ENCODE peak calls at places on chromosomes 12 and 14, in ten cellular contexts. M, T, U, D, O, N, F, V, H and E are unnamed samples. For H3K9me3, the result is how much of the 10 kb centered on the place peaks cover.

GRCh38 chr14:61560323-61560722 is 135.0 kb upstream of the HIF1A start:
- DNase-seq in M (no peak), T (no peak), U (peak), D (no peak), O (no peak), N (no peak), F (peak), V (peak), H (no peak), E (no peak)

GRCh38 chr14:53916239-53916638 is 40.4 kb downstream of the BMP4 start:
- DNase-seq in M (no peak), T (no peak), U (no peak), D (no peak), O (no peak), N (no peak), F (no peak), V (no peak), H (no peak), E (no peak)

GRCh38 chr14:20644520-20644919 is 3.0 kb upstream of the OR6S1 start:
- DNase-seq in M (no peak), T (no peak), U (no peak), D (no peak), O (no peak), N (no peak), F (no peak), V (no peak), H (no peak), E (no peak)

GRCh38 chr14:76917759-76918175 is 91.6 kb downstream of the LRRC74A start:
- DNase-seq in M (peak), T (peak), U (peak), D (peak), O (no peak), N (peak), F (no peak), V (no peak), H (no peak), E (no peak)

GRCh38 chr12:65430571-65431306 is 152.3 kb downstream of the MSRB3 start:
- DNase-seq in M (no peak), T (no peak), U (no peak), D (no peak), O (peak), N (peak), F (peak), V (peak), H (peak), E (no peak)

GRCh38 chr12:96501139-96501741 is 11.9 kb downstream of the CFAP54 start:
- DNase-seq in M (peak), T (no peak), U (peak), D (peak), O (peak), N (peak), F (peak), V (peak), H (peak), E (peak)

GRCh38 chr14:51479584-51480305 is 172.0 kb upstream of the FRMD6 start:
- DNase-seq in M (peak), T (no peak), U (no peak), D (no peak), O (no peak), N (peak), F (peak), V (no peak), H (peak), E (no peak)

GRCh38 chr12:30874455-30875313 is 51.9 kb upstream of the TSPAN11 start:
- DNase-seq in M (no peak), T (no peak), U (no peak), D (no peak), O (no peak), N (no peak), F (no peak), V (no peak), H (no peak), E (no peak)

GRCh38 chr12:69167648-69168165 is 71.7 kb upstream of the CPSF6 start:
- DNase-seq in M (no peak), T (no peak), U (no peak), D (no peak), O (no peak), N (no peak), F (no peak), V (no peak), H (no peak), E (no peak)

GRCh38 chr14:90715993-90716392 is 100.2 kb downstream of the TTC7B start:
- DNase-seq in M (no peak), T (no peak), U (no peak), D (no peak), O (no peak), N (no peak), F (peak), V (no peak), H (no peak), E (no peak)

GRCh38 chr12:14317362-14318146 is 47.9 kb upstream of the ATF7IP start:
- DNase-seq in M (no peak), T (no peak), U (no peak), D (no peak), O (no peak), N (peak), F (no peak), V (no peak), H (no peak), E (no peak)

GRCh38 chr12:77324763-77325468 is 259.5 kb upstream of the E2F7 start:
- DNase-seq in M (peak), T (peak), U (peak), D (peak), O (peak), N (peak), F (peak), V (peak), H (peak), E (peak)

GRCh38 chr12:95762123-95762785 is 28.3 kb downstream of the NTN4 start:
- DNase-seq in M (no peak), T (no peak), U (no peak), D (peak), O (no peak), N (no peak), F (no peak), V (no peak), H (peak), E (no peak)

GRCh38 chr14:96038558-96038919 is 623 bp upstream of the C14orf132 start:
- DNase-seq in M (no peak), T (no peak), U (no peak), D (no peak), O (peak), N (no peak), F (no peak), V (no peak), H (no peak), E (no peak)

GRCh38 chr12:42590324-42590934 is 883 bp upstream of the PRICKLE1 start:
- DNase-seq in M (peak), T (peak), U (no peak), D (no peak), O (no peak), N (peak), F (peak), V (peak), H (no peak), E (no peak)

GRCh38 chr12:65825573-65826512 is 1.6 kb downstream of the HMGA2 start:
- DNase-seq in M (peak), T (no peak), U (peak), D (peak), O (no peak), N (peak), F (peak), V (peak), H (peak), E (no peak)

GRCh38 chr14:61505815-61506809 is 184.7 kb downstream of the PRKCH start:
- DNase-seq in M (no peak), T (no peak), U (no peak), D (no peak), O (no peak), N (no peak), F (no peak), V (no peak), H (peak), E (no peak)

GRCh38 chr12:124884587-124885438 is 21.1 kb upstream of the SCARB1 start:
- DNase-seq in M (no peak), T (no peak), U (no peak), D (peak), O (no peak), N (no peak), F (no peak), V (no peak), H (no peak), E (no peak)

GRCh38 chr12:107759410-107759809 is 1.5 kb downstream of the PRDM4 start:
- DNase-seq in M (no peak), T (no peak), U (no peak), D (no peak), O (peak), N (peak), F (peak), V (peak), H (peak), E (no peak)

GRCh38 chr14:55382483-55382882 is 29.1 kb downstream of the ATG14 start:
- DNase-seq in M (no peak), T (no peak), U (no peak), D (no peak), O (no peak), N (no peak), F (no peak), V (no peak), H (peak), E (no peak)

GRCh38 chr14:101849640-101850039 is 88.1 kb downstream of the PPP2R5C start:
- DNase-seq in M (no peak), T (no peak), U (no peak), D (no peak), O (no peak), N (no peak), F (no peak), V (no peak), H (no peak), E (no peak)

GRCh38 chr14:35534884-35535793 is 1.2 kb downstream of the INSM2 start:
- DNase-seq in M (peak), T (peak), U (peak), D (peak), O (no peak), N (peak), F (peak), V (peak), H (peak), E (peak)

GRCh38 chr14:97143011-97143410 is 345.8 kb downstream of the VRK1 start:
- DNase-seq in M (no peak), T (no peak), U (no peak), D (no peak), O (no peak), N (no peak), F (no peak), V (no peak), H (no peak), E (no peak)

GRCh38 chr14:27006520-27006919 is 408.7 kb upstream of the NOVA1 start:
- DNase-seq in M (no peak), T (no peak), U (no peak), D (no peak), O (no peak), N (no peak), F (no peak), V (no peak), H (no peak), E (no peak)

GRCh38 chr12:132922676-132923075 is 33.4 kb downstream of the ZNF605 start:
- DNase-seq in M (no peak), T (no peak), U (no peak), D (no peak), O (no peak), N (no peak), F (no peak), V (no peak), H (no peak), E (no peak)
- H3K9me3 ChIP-seq in M (under half), T (half or more), U (half or more), D (half or more), O (under half), N (under half), F (half or more), V (half or more), H (half or more), E (under half)

DNA sequence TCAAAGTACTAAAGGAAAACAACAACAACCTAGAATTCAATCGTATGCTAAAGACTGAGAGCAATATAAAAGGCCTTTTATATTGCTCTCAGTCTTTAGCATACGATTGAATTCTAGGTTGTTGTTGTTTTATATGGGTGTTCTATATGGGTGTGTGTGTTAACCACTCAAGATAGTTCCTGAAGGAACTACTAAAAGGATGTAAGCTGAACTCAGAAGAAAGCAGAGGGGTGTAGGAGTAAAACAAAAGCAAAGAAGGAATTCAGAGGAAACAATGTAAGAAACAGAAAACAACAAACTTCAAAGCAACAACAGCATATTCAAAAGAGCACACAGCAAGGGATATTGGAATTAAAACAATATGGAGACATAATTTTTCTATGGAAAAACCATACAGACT is 5.4 kb downstream of the ZNF891 start:
- DNase-seq in M (no peak), T (no peak), U (no peak), D (no peak), O (no peak), N (no peak), F (no peak), V (no peak), H (no peak), E (no peak)
- H3K9me3 ChIP-seq in M (under half), T (half or more), U (half or more), D (half or more), O (under half), N (under half), F (half or more), V (half or more), H (half or more), E (under half)

DNA sequence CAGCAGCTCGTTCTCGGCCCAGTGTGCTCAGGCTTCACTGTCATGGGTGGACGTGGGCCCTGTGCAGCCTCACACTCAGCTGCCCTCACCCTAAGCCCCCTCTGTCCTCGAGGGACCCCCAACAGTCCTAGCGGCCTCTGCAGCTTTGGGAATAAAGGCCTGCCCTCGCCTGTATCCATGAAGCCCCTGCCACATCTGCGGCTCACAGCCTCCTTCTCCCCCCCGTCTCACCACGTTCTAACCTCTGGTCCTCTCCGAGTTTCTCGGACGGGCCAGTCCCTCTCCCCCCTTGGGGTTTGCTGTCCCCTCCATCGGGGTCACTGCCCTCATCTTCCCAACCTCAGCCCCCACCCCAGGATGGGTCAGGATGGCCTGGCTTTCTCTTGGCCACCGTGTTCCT is 30.2 kb upstream of the GALNT9 start:
- DNase-seq in M (no peak), T (no peak), U (no peak), D (no peak), O (no peak), N (no peak), F (no peak), V (no peak), H (no peak), E (no peak)
- H3K9me3 ChIP-seq in M (under half), T (under half), U (under half), D (under half), O (under half), N (under half), F (under half), V (under half), H (under half), E (under half)

GRCh38 chr14:103732868-103733626 is 17.4 kb downstream of the ZFYVE21 start:
- DNase-seq in M (no peak), T (no peak), U (no peak), D (no peak), O (no peak), N (no peak), F (no peak), V (no peak), H (no peak), E (no peak)

GRCh38 chr14:103729496-103730448 is 14.2 kb downstream of the ZFYVE21 start:
- DNase-seq in M (no peak), T (no peak), U (no peak), D (no peak), O (no peak), N (no peak), F (no peak), V (no peak), H (no peak), E (no peak)

GRCh38 chr14:103730490-103731035 is 15.0 kb downstream of the ZFYVE21 start:
- DNase-seq in M (peak), T (peak), U (no peak), D (peak), O (no peak), N (no peak), F (no peak), V (no peak), H (peak), E (no peak)

GRCh38 chr14:103731916-103732867 is 16.6 kb downstream of the ZFYVE21 start:
- DNase-seq in M (no peak), T (peak), U (no peak), D (no peak), O (no peak), N (no peak), F (no peak), V (no peak), H (no peak), E (no peak)

GRCh38 chr14:103731481-103731880 is 15.9 kb downstream of the ZFYVE21 start:
- DNase-seq in M (no peak), T (no peak), U (no peak), D (no peak), O (no peak), N (no peak), F (no peak), V (no peak), H (no peak), E (no peak)
- H3K9me3 ChIP-seq in M (under half), T (under half), U (under half), D (under half), O (under half), N (under half), F (under half), V (under half), H (under half), E (under half)

DNA sequence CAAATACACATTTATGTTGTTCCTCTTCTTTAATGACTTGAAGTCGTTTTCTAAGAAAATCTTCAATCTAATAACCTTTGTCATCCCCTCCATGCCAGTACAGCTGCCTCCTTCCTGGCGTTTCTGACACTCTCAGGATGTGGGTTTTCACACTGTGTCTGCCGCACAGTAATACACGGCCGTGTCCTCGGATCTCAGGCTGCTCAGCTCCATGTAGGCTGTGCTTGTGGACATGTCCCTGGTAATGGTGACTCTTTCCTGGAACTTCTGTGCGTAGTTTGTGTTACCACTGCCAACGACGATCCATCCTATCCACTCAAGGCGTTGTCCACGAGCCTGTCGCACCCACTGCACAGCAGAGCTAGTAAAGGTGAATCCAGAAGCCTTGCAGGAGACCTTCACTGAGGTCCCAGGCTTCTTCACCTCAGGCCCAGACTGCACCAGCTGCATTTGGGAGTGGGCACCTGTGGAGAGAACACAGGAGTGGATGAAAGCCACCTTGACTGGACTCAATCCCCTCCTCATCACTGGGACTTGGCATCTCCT is 1095.9 kb downstream of the TMEM121 start:
- DNase-seq in M (no peak), T (no peak), U (no peak), D (no peak), O (no peak), N (no peak), F (no peak), V (no peak), H (no peak), E (no peak)
- H3K9me3 ChIP-seq in M (under half), T (under half), U (under half), D (under half), O (under half), N (under half), F (under half), V (under half), H (under half), E (under half)